ENCODE peak calls at places on chromosomes 1 and 21, in eight cellular contexts. N, M, T, R, Z, X, C and P are unnamed samples.

GRCh38 chr1:92502247-92502646 is 15.5 kb upstream of the GFI1 start:
- DNase-seq in M (no peak), Z (no peak), R (no peak), T (no peak), C (peak; percentile 67), N (no peak), X (no peak), P (no peak)

GRCh38 chr1:167661527-167662436 is 31.8 kb downstream of the RCSD1 start:
- DNase-seq in C (peak; percentile 83), T (peak; percentile 85), N (no peak), X (no peak), R (no peak), Z (no peak), M (no peak), P (no peak)

GRCh38 chr1:54357967-54358366 is 48.2 kb downstream of the SSBP3 start:
- DNase-seq in T (no peak), N (no peak), R (no peak), Z (no peak), C (no peak), M (no peak), X (no peak), P (no peak)

GRCh38 chr1:155892801-155893200 is 18.3 kb downstream of the RIT1 start:
- DNase-seq in X (no peak), R (no peak), M (no peak), N (no peak), Z (no peak), T (peak; percentile 51), C (peak; percentile 84), P (no peak)

GRCh38 chr1:46718340-46718726 is 581 bp downstream of the EFCAB14 start:
- DNase-seq in Z (no peak), R (no peak), N (no peak), M (no peak), T (no peak), X (no peak), C (peak; percentile 11), P (no peak)

GRCh38 chr1:172671591-172671990 is 12.7 kb downstream of the FASLG start:
- DNase-seq in X (peak; percentile 32), C (peak; percentile 85), R (no peak), N (no peak), M (no peak), Z (no peak), T (peak; percentile 21), P (no peak)

GRCh38 chr1:6235302-6235680 is 473 bp downstream of the ICMT start:
- DNase-seq in R (no peak), C (no peak), Z (no peak), N (no peak), M (no peak), T (no peak), X (no peak), P (no peak)

GRCh38 chr21:37430184-37430821 is 63.7 kb downstream of the DYRK1A start:
- DNase-seq in M (no peak), C (no peak), R (no peak), X (no peak), N (no peak), Z (no peak), T (peak; percentile 12), P (no peak)

GRCh38 chr1:230084408-230085177 is 17.6 kb downstream of the GALNT2 start:
- DNase-seq in Z (no peak), C (peak; percentile 100), N (no peak), M (no peak), T (peak; percentile 97), R (no peak), X (peak; percentile 76), P (no peak)